ENCODE peak calls at places on chromosomes 1 and 21, in eight cellular contexts. One of them, this sample, is unnamed.

GRCh38 chr1:70044832-70045231 is 160.5 kb downstream of the LRRC40 start:
- DNase-seq in tibial nerve: no peak
- DNase-seq in breast epithelium: no peak
- DNase-seq in HFF-Myc: peak; percentile 45
- DNase-seq in AG04450: peak; percentile 26
- DNase-seq in pancreas: no peak
- DNase-seq in hepatocyte: no peak
- DNase-seq in AG04449: peak; percentile 33
- DNase-seq in this sample: no peak

GRCh38 chr1:219340796-219341195 is 167.1 kb downstream of the LYPLAL1 start:
- DNase-seq in breast epithelium: no peak
- DNase-seq in hepatocyte: no peak
- DNase-seq in AG04449: peak; percentile 10
- DNase-seq in AG04450: peak; percentile 10
- DNase-seq in tibial nerve: no peak
- DNase-seq in pancreas: no peak
- DNase-seq in HFF-Myc: no peak
- DNase-seq in this sample: no peak

GRCh38 chr1:182968846-182969734 is 16.1 kb upstream of the SHCBP1L start:
- DNase-seq in AG04450: no peak
- DNase-seq in AG04449: no peak
- DNase-seq in HFF-Myc: no peak
- DNase-seq in breast epithelium: no peak
- DNase-seq in tibial nerve: no peak
- DNase-seq in pancreas: no peak
- DNase-seq in hepatocyte: peak; percentile 21
- DNase-seq in this sample: no peak

GRCh38 chr1:32874860-32875793 is 4.4 kb upstream of the FNDC5 start:
- DNase-seq in AG04450: no peak
- DNase-seq in tibial nerve: no peak
- DNase-seq in breast epithelium: no peak
- DNase-seq in AG04449: no peak
- DNase-seq in pancreas: no peak
- DNase-seq in hepatocyte: no peak
- DNase-seq in HFF-Myc: no peak
- DNase-seq in this sample: no peak

GRCh38 chr1:229109320-229109761 is 161.6 kb upstream of the RAB4A start:
- DNase-seq in hepatocyte: no peak
- DNase-seq in AG04449: no peak
- DNase-seq in HFF-Myc: no peak
- DNase-seq in AG04450: no peak
- DNase-seq in pancreas: no peak
- DNase-seq in breast epithelium: no peak
- DNase-seq in tibial nerve: peak; percentile 23
- DNase-seq in this sample: peak; percentile 40

GRCh38 chr1:198113302-198113701 is 43.5 kb upstream of the NEK7 start:
- DNase-seq in breast epithelium: no peak
- DNase-seq in AG04449: peak; percentile 90
- DNase-seq in AG04450: no peak
- DNase-seq in HFF-Myc: no peak
- DNase-seq in tibial nerve: no peak
- DNase-seq in hepatocyte: no peak
- DNase-seq in pancreas: no peak
- DNase-seq in this sample: no peak

GRCh38 chr1:180521474-180522203 is 19.3 kb upstream of the ACBD6 start:
- DNase-seq in AG04449: no peak
- DNase-seq in breast epithelium: peak; percentile 37
- DNase-seq in tibial nerve: no peak
- DNase-seq in HFF-Myc: no peak
- DNase-seq in hepatocyte: peak; percentile 61
- DNase-seq in pancreas: no peak
- DNase-seq in AG04450: no peak
- DNase-seq in this sample: no peak

GRCh38 chr1:117166076-117166475 is 44.5 kb upstream of the TRIM45 start:
- DNase-seq in tibial nerve: no peak
- DNase-seq in breast epithelium: no peak
- DNase-seq in HFF-Myc: no peak
- DNase-seq in pancreas: no peak
- DNase-seq in AG04450: peak; percentile 72
- DNase-seq in hepatocyte: peak; percentile 35
- DNase-seq in AG04449: peak; percentile 75
- DNase-seq in this sample: no peak

GRCh38 chr1:67791261-67791660 is 42.0 kb downstream of the GNG12 start:
- DNase-seq in breast epithelium: no peak
- DNase-seq in AG04450: no peak
- DNase-seq in tibial nerve: no peak
- DNase-seq in pancreas: no peak
- DNase-seq in HFF-Myc: no peak
- DNase-seq in AG04449: no peak
- DNase-seq in hepatocyte: no peak
- DNase-seq in this sample: no peak

GRCh38 chr1:228092342-228093049 is 10.0 kb downstream of the ARF1 start:
- DNase-seq in hepatocyte: no peak
- DNase-seq in HFF-Myc: no peak
- DNase-seq in tibial nerve: no peak
- DNase-seq in breast epithelium: no peak
- DNase-seq in pancreas: no peak
- DNase-seq in AG04450: no peak
- DNase-seq in AG04449: no peak
- DNase-seq in this sample: no peak

GRCh38 chr1:13832536-13832935 is 132.5 kb downstream of the PRDM2 start:
- DNase-seq in breast epithelium: no peak
- DNase-seq in AG04450: no peak
- DNase-seq in HFF-Myc: no peak
- DNase-seq in AG04449: no peak
- DNase-seq in tibial nerve: no peak
- DNase-seq in hepatocyte: no peak
- DNase-seq in pancreas: no peak
- DNase-seq in this sample: peak; percentile 56

GRCh38 chr21:43361127-43361492 is 65.8 kb downstream of the SIK1 start:
- DNase-seq in pancreas: no peak
- DNase-seq in HFF-Myc: no peak
- DNase-seq in hepatocyte: peak; percentile 46
- DNase-seq in tibial nerve: no peak
- DNase-seq in breast epithelium: peak; percentile 60
- DNase-seq in AG04449: no peak
- DNase-seq in AG04450: no peak
- DNase-seq in this sample: no peak

GRCh38 chr1:71660417-71660816 is 579.6 kb upstream of the ZRANB2 start:
- DNase-seq in AG04450: no peak
- DNase-seq in HFF-Myc: peak; percentile 32
- DNase-seq in pancreas: no peak
- DNase-seq in breast epithelium: no peak
- DNase-seq in AG04449: no peak
- DNase-seq in hepatocyte: no peak
- DNase-seq in tibial nerve: no peak
- DNase-seq in this sample: no peak

GRCh38 chr1:208562021-208562950 is 318.1 kb upstream of the PLXNA2 start:
- DNase-seq in pancreas: no peak
- DNase-seq in breast epithelium: no peak
- DNase-seq in AG04449: no peak
- DNase-seq in hepatocyte: no peak
- DNase-seq in HFF-Myc: no peak
- DNase-seq in tibial nerve: no peak
- DNase-seq in AG04450: no peak
- DNase-seq in this sample: no peak

GRCh38 chr1:31248276-31248675 is 8.6 kb upstream of the NKAIN1 start:
- DNase-seq in tibial nerve: no peak
- DNase-seq in breast epithelium: no peak
- DNase-seq in AG04449: no peak
- DNase-seq in HFF-Myc: no peak
- DNase-seq in pancreas: no peak
- DNase-seq in AG04450: no peak
- DNase-seq in hepatocyte: no peak
- DNase-seq in this sample: no peak

GRCh38 chr1:148264374-148265276 is 112.5 kb upstream of the NBPF11 start:
- DNase-seq in hepatocyte: peak; percentile 67
- DNase-seq in AG04449: peak; percentile 31
- DNase-seq in AG04450: no peak
- DNase-seq in pancreas: no peak
- DNase-seq in breast epithelium: no peak
- DNase-seq in tibial nerve: no peak
- DNase-seq in HFF-Myc: peak; percentile 85
- DNase-seq in this sample: peak; percentile 14

GRCh38 chr1:7993593-7994479 is 32.3 kb downstream of the ERRFI1 start:
- DNase-seq in hepatocyte: no peak
- DNase-seq in tibial nerve: no peak
- DNase-seq in pancreas: no peak
- DNase-seq in AG04449: peak; percentile 36
- DNase-seq in breast epithelium: no peak
- DNase-seq in AG04450: peak; percentile 71
- DNase-seq in HFF-Myc: peak; percentile 48
- DNase-seq in this sample: no peak

GRCh38 chr1:212428496-212428895 is 4.2 kb upstream of the NENF start:
- DNase-seq in AG04450: no peak
- DNase-seq in HFF-Myc: no peak
- DNase-seq in breast epithelium: no peak
- DNase-seq in pancreas: no peak
- DNase-seq in hepatocyte: no peak
- DNase-seq in tibial nerve: no peak
- DNase-seq in AG04449: no peak
- DNase-seq in this sample: no peak

GRCh38 chr1:100950776-100951175 is 54.9 kb downstream of the SLC30A7 start:
- DNase-seq in breast epithelium: no peak
- DNase-seq in tibial nerve: no peak
- DNase-seq in hepatocyte: no peak
- DNase-seq in AG04450: peak; percentile 48
- DNase-seq in pancreas: no peak
- DNase-seq in AG04449: peak; percentile 34
- DNase-seq in HFF-Myc: peak; percentile 27
- DNase-seq in this sample: no peak

GRCh38 chr1:203129501-203130231 is 2.1 kb downstream of the ADORA1 start:
- DNase-seq in hepatocyte: no peak
- DNase-seq in breast epithelium: peak; percentile 63
- DNase-seq in pancreas: peak; percentile 84
- DNase-seq in AG04449: no peak
- DNase-seq in tibial nerve: no peak
- DNase-seq in AG04450: no peak
- DNase-seq in HFF-Myc: no peak
- DNase-seq in this sample: no peak

GRCh38 chr1:99441234-99442095 is 177.2 kb downstream of the PLPPR4 start:
- DNase-seq in hepatocyte: peak; percentile 13
- DNase-seq in pancreas: no peak
- DNase-seq in breast epithelium: no peak
- DNase-seq in AG04450: peak; percentile 10
- DNase-seq in AG04449: no peak
- DNase-seq in tibial nerve: no peak
- DNase-seq in HFF-Myc: no peak
- DNase-seq in this sample: no peak

GRCh38 chr1:24849653-24850295 is 80.3 kb downstream of the RUNX3 start:
- DNase-seq in AG04450: no peak
- DNase-seq in tibial nerve: no peak
- DNase-seq in pancreas: no peak
- DNase-seq in HFF-Myc: no peak
- DNase-seq in breast epithelium: no peak
- DNase-seq in AG04449: no peak
- DNase-seq in hepatocyte: peak; percentile 59
- DNase-seq in this sample: no peak

GRCh38 chr1:106439475-106439874 is 617.0 kb upstream of the PRMT6 start:
- DNase-seq in hepatocyte: no peak
- DNase-seq in AG04450: no peak
- DNase-seq in pancreas: no peak
- DNase-seq in AG04449: no peak
- DNase-seq in breast epithelium: no peak
- DNase-seq in HFF-Myc: no peak
- DNase-seq in tibial nerve: no peak
- DNase-seq in this sample: no peak
- TF ChIP-seq CTCF in hepatocyte: no peak
- TF ChIP-seq CTCF in AG04450: no peak
- TF ChIP-seq CTCF in pancreas: no peak
- TF ChIP-seq CTCF in AG04449: no peak
- TF ChIP-seq CTCF in breast epithelium: no peak
- TF ChIP-seq CTCF in HFF-Myc: no peak
- TF ChIP-seq CTCF in tibial nerve: no peak
- TF ChIP-seq CTCF in this sample: no peak

GRCh38 chr21:45340515-45340914 is 52.8 kb upstream of the POFUT2 start:
- DNase-seq in HFF-Myc: no peak
- DNase-seq in breast epithelium: no peak
- DNase-seq in AG04449: no peak
- DNase-seq in AG04450: no peak
- DNase-seq in hepatocyte: no peak
- DNase-seq in pancreas: no peak
- DNase-seq in tibial nerve: no peak
- DNase-seq in this sample: peak; percentile 1
- H3K4me3 ChIP-seq in HFF-Myc: no peak overlapping the region
- H3K4me3 ChIP-seq in breast epithelium: no peak overlapping the region
- H3K4me3 ChIP-seq in AG04449: no peak overlapping the region
- H3K4me3 ChIP-seq in AG04450: no peak overlapping the region
- H3K4me3 ChIP-seq in hepatocyte: no peak overlapping the region
- H3K4me3 ChIP-seq in pancreas: no peak overlapping the region
- H3K4me3 ChIP-seq in tibial nerve: no peak overlapping the region
- H3K4me3 ChIP-seq in this sample: no peak overlapping the region

GRCh38 chr21:44834951-44835646 is 17.2 kb upstream of the SUMO3 start:
- DNase-seq in HFF-Myc: no peak
- DNase-seq in breast epithelium: no peak
- DNase-seq in pancreas: no peak
- DNase-seq in hepatocyte: no peak
- DNase-seq in AG04449: no peak
- DNase-seq in AG04450: no peak
- DNase-seq in tibial nerve: no peak
- DNase-seq in this sample: no peak
- TF ChIP-seq CTCF in HFF-Myc: no peak
- TF ChIP-seq CTCF in breast epithelium: no peak
- TF ChIP-seq CTCF in pancreas: no peak
- TF ChIP-seq CTCF in hepatocyte: no peak
- TF ChIP-seq CTCF in AG04449: no peak
- TF ChIP-seq CTCF in AG04450: no peak
- TF ChIP-seq CTCF in tibial nerve: no peak
- TF ChIP-seq CTCF in this sample: no peak

DNA sequence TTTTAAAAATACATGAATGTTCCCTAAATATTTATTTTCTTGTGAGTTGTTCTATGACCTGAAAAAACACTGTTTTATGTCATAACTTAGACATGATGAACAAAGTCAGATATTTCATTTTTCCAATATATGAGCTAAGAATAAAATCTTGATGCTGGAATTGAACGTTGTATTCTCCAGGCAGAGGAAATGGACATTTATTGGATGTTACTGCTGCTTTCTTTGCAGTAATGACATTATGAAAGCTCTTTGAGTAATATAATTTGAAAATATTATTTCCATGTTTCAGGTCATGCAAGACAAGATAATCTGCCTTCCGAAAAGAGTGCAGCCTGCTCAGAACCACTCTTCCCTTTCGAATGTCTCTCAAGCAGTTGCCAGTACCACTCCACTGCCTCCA is 79.5 kb downstream of the LRRC8C start:
- DNase-seq in pancreas: no peak
- DNase-seq in breast epithelium: no peak
- DNase-seq in hepatocyte: no peak
- DNase-seq in tibial nerve: no peak
- DNase-seq in HFF-Myc: no peak
- DNase-seq in AG04450: no peak
- DNase-seq in AG04449: no peak
- DNase-seq in this sample: no peak
- H3K4me3 ChIP-seq in pancreas: no peak overlapping the region
- H3K4me3 ChIP-seq in breast epithelium: no peak overlapping the region
- H3K4me3 ChIP-seq in hepatocyte: no peak overlapping the region
- H3K4me3 ChIP-seq in tibial nerve: no peak overlapping the region
- H3K4me3 ChIP-seq in HFF-Myc: no peak overlapping the region
- H3K4me3 ChIP-seq in AG04450: no peak overlapping the region
- H3K4me3 ChIP-seq in AG04449: no peak overlapping the region
- H3K4me3 ChIP-seq in this sample: no peak overlapping the region

This sample was measured in mucosa of descending colon.